ENCODE peak calls at places on chromosomes 11 and 22, in eight cellular contexts. One of them, this sample, is unnamed.

GRCh38 chr22:32501797-32502290 is 27.2 kb downstream of the FBXO7 start:
- DNase-seq in AG04449: no peak
- DNase-seq in Peyer's patch: no peak
- DNase-seq in AG09309: no peak
- DNase-seq in cardiac fibroblast: no peak
- DNase-seq in right atrium auricular region: no peak
- DNase-seq in right lobe of liver: no peak
- DNase-seq in cardiac muscle cell: no peak
- DNase-seq in this sample: no peak

GRCh38 chr22:49887716-49888115 is 30.5 kb downstream of the ALG12 start:
- DNase-seq in AG04449: no peak
- DNase-seq in cardiac fibroblast: no peak
- DNase-seq in right lobe of liver: no peak
- DNase-seq in AG09309: no peak
- DNase-seq in right atrium auricular region: no peak
- DNase-seq in Peyer's patch: no peak
- DNase-seq in cardiac muscle cell: no peak
- DNase-seq in this sample: no peak

GRCh38 chr11:66951927-66952337 is 6.3 kb downstream of the PC start:
- DNase-seq in Peyer's patch: peak
- DNase-seq in AG04449: no peak
- DNase-seq in AG09309: no peak
- DNase-seq in right atrium auricular region: no peak
- DNase-seq in cardiac fibroblast: no peak
- DNase-seq in right lobe of liver: no peak
- DNase-seq in cardiac muscle cell: peak
- DNase-seq in this sample: no peak

GRCh38 chr11:115132829-115133228 is 371.4 kb downstream of the CADM1 start:
- DNase-seq in cardiac fibroblast: no peak
- DNase-seq in AG04449: no peak
- DNase-seq in Peyer's patch: no peak
- DNase-seq in right lobe of liver: no peak
- DNase-seq in right atrium auricular region: no peak
- DNase-seq in AG09309: no peak
- DNase-seq in cardiac muscle cell: no peak
- DNase-seq in this sample: no peak

GRCh38 chr11:59145534-59145933 is 2.9 kb downstream of the FAM111A start:
- DNase-seq in cardiac muscle cell: no peak
- DNase-seq in AG04449: peak
- DNase-seq in right lobe of liver: no peak
- DNase-seq in Peyer's patch: no peak
- DNase-seq in cardiac fibroblast: peak
- DNase-seq in AG09309: peak
- DNase-seq in right atrium auricular region: no peak
- DNase-seq in this sample: no peak

GRCh38 chr22:32281092-32281491 is 25.9 kb upstream of the SLC5A4 start:
- DNase-seq in right atrium auricular region: no peak
- DNase-seq in AG04449: no peak
- DNase-seq in Peyer's patch: no peak
- DNase-seq in AG09309: no peak
- DNase-seq in right lobe of liver: no peak
- DNase-seq in cardiac fibroblast: peak
- DNase-seq in cardiac muscle cell: no peak
- DNase-seq in this sample: no peak

GRCh38 chr11:134164490-134165370 is 59.0 kb downstream of the NCAPD3 start:
- DNase-seq in right lobe of liver: no peak
- DNase-seq in cardiac fibroblast: no peak
- DNase-seq in AG09309: no peak
- DNase-seq in right atrium auricular region: no peak
- DNase-seq in Peyer's patch: no peak
- DNase-seq in cardiac muscle cell: no peak
- DNase-seq in AG04449: no peak
- DNase-seq in this sample: no peak

GRCh38 chr11:35980646-35981402 is 37.0 kb downstream of the LDLRAD3 start:
- DNase-seq in cardiac fibroblast: peak
- DNase-seq in AG04449: no peak
- DNase-seq in right lobe of liver: no peak
- DNase-seq in right atrium auricular region: no peak
- DNase-seq in AG09309: no peak
- DNase-seq in cardiac muscle cell: no peak
- DNase-seq in Peyer's patch: no peak
- DNase-seq in this sample: no peak

GRCh38 chr11:45097721-45098493 is 48.5 kb upstream of the PRDM11 start:
- DNase-seq in cardiac fibroblast: peak
- DNase-seq in AG04449: no peak
- DNase-seq in Peyer's patch: peak
- DNase-seq in cardiac muscle cell: peak
- DNase-seq in right atrium auricular region: peak
- DNase-seq in AG09309: no peak
- DNase-seq in right lobe of liver: no peak
- DNase-seq in this sample: peak

GRCh38 chr11:13335319-13335718 is 57.7 kb downstream of the BMAL1 start:
- DNase-seq in right lobe of liver: peak
- DNase-seq in Peyer's patch: peak
- DNase-seq in AG04449: no peak
- DNase-seq in cardiac muscle cell: peak
- DNase-seq in AG09309: peak
- DNase-seq in right atrium auricular region: peak
- DNase-seq in cardiac fibroblast: peak
- DNase-seq in this sample: no peak

GRCh38 chr11:121829159-121829643 is 286.8 kb downstream of the BLID start:
- DNase-seq in AG04449: peak
- DNase-seq in right lobe of liver: no peak
- DNase-seq in cardiac muscle cell: no peak
- DNase-seq in right atrium auricular region: peak
- DNase-seq in AG09309: peak
- DNase-seq in cardiac fibroblast: peak
- DNase-seq in Peyer's patch: no peak
- DNase-seq in this sample: no peak

GRCh38 chr22:49358041-49358440 is 469.6 kb downstream of the BRD1 start:
- DNase-seq in cardiac fibroblast: no peak
- DNase-seq in right atrium auricular region: no peak
- DNase-seq in AG04449: no peak
- DNase-seq in right lobe of liver: no peak
- DNase-seq in AG09309: no peak
- DNase-seq in Peyer's patch: peak
- DNase-seq in cardiac muscle cell: no peak
- DNase-seq in this sample: no peak

GRCh38 chr11:35511666-35512065 is 13.8 kb downstream of the PAMR1 start:
- DNase-seq in AG09309: peak
- DNase-seq in right atrium auricular region: no peak
- DNase-seq in cardiac muscle cell: no peak
- DNase-seq in Peyer's patch: no peak
- DNase-seq in AG04449: no peak
- DNase-seq in right lobe of liver: no peak
- DNase-seq in cardiac fibroblast: peak
- DNase-seq in this sample: no peak

GRCh38 chr22:29985912-29986311 is 94.4 kb upstream of the HORMAD2 start:
- DNase-seq in AG04449: no peak
- DNase-seq in Peyer's patch: no peak
- DNase-seq in cardiac fibroblast: no peak
- DNase-seq in AG09309: no peak
- DNase-seq in right atrium auricular region: no peak
- DNase-seq in right lobe of liver: no peak
- DNase-seq in cardiac muscle cell: no peak
- DNase-seq in this sample: no peak

GRCh38 chr11:61917357-61918109 is at the start of gene RAB3IL1:
- DNase-seq in AG04449: no peak
- DNase-seq in cardiac muscle cell: peak
- DNase-seq in Peyer's patch: peak
- DNase-seq in right atrium auricular region: no peak
- DNase-seq in cardiac fibroblast: peak
- DNase-seq in AG09309: no peak
- DNase-seq in right lobe of liver: peak
- DNase-seq in this sample: no peak

GRCh38 chr11:36635463-36635862 is 37.4 kb upstream of the RAG2 start:
- DNase-seq in right lobe of liver: no peak
- DNase-seq in AG04449: no peak
- DNase-seq in AG09309: no peak
- DNase-seq in right atrium auricular region: no peak
- DNase-seq in cardiac muscle cell: peak
- DNase-seq in Peyer's patch: no peak
- DNase-seq in cardiac fibroblast: no peak
- DNase-seq in this sample: no peak

GRCh38 chr11:63768232-63769043 is at the start of gene ZFTA:
- DNase-seq in AG04449: no peak
- DNase-seq in cardiac muscle cell: peak
- DNase-seq in AG09309: no peak
- DNase-seq in right atrium auricular region: no peak
- DNase-seq in Peyer's patch: peak
- DNase-seq in cardiac fibroblast: peak
- DNase-seq in right lobe of liver: peak
- DNase-seq in this sample: no peak

GRCh38 chr11:113615773-113616172 is 90.3 kb downstream of the TMPRSS5 start:
- DNase-seq in AG04449: peak
- DNase-seq in Peyer's patch: no peak
- DNase-seq in cardiac muscle cell: no peak
- DNase-seq in AG09309: no peak
- DNase-seq in right atrium auricular region: no peak
- DNase-seq in cardiac fibroblast: peak
- DNase-seq in right lobe of liver: no peak
- DNase-seq in this sample: no peak

GRCh38 chr11:33064033-33064825 is 24.9 kb downstream of the TCP11L1 start:
- DNase-seq in AG09309: no peak
- DNase-seq in right lobe of liver: no peak
- DNase-seq in AG04449: no peak
- DNase-seq in cardiac muscle cell: no peak
- DNase-seq in cardiac fibroblast: peak
- DNase-seq in right atrium auricular region: no peak
- DNase-seq in Peyer's patch: no peak
- DNase-seq in this sample: no peak

GRCh38 chr11:119363874-119364590 is 17.5 kb downstream of the USP2 start:
- DNase-seq in AG04449: no peak
- DNase-seq in cardiac muscle cell: peak
- DNase-seq in right lobe of liver: peak
- DNase-seq in cardiac fibroblast: no peak
- DNase-seq in right atrium auricular region: no peak
- DNase-seq in AG09309: no peak
- DNase-seq in Peyer's patch: peak
- DNase-seq in this sample: no peak

GRCh38 chr11:65947133-65947532 is 1.9 kb downstream of the TSGA10IP start:
- DNase-seq in AG04449: no peak
- DNase-seq in AG09309: no peak
- DNase-seq in right atrium auricular region: no peak
- DNase-seq in Peyer's patch: no peak
- DNase-seq in right lobe of liver: no peak
- DNase-seq in cardiac fibroblast: no peak
- DNase-seq in cardiac muscle cell: no peak
- DNase-seq in this sample: no peak

GRCh38 chr11:17719940-17720795 is 797 bp downstream of the MYOD1 start:
- DNase-seq in cardiac fibroblast: peak
- DNase-seq in AG09309: no peak
- DNase-seq in cardiac muscle cell: peak
- DNase-seq in right lobe of liver: no peak
- DNase-seq in Peyer's patch: no peak
- DNase-seq in AG04449: no peak
- DNase-seq in right atrium auricular region: no peak
- DNase-seq in this sample: no peak
- TF ChIP-seq CTCF in cardiac fibroblast: no peak
- TF ChIP-seq CTCF in AG09309: no peak
- TF ChIP-seq CTCF in cardiac muscle cell: peak
- TF ChIP-seq CTCF in right lobe of liver: no peak
- TF ChIP-seq CTCF in Peyer's patch: no peak
- TF ChIP-seq CTCF in AG04449: no peak
- TF ChIP-seq CTCF in right atrium auricular region: no peak
- TF ChIP-seq CTCF in this sample: peak

DNA sequence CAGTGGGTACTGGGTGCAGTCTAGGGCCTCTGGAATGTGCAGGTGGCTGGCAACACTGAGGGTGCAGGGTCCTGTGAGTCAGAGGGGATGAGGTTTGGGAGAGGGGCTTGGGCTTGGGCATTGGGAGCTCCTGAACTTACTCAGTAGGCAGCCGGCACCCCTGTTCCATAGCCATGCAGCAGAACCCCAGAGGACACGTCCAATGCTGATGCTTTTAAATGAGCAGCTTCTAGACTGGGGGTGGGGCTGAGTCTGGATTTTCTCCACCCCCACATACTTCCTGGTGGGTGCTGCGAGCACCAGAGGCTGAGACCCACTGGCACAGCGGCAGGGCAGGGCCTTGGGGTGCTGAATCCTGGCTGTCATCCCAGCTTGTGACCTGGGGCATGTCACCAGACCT is 71.4 kb downstream of the ARHGAP8 start:
- DNase-seq in AG09309: no peak
- DNase-seq in cardiac fibroblast: no peak
- DNase-seq in right atrium auricular region: no peak
- DNase-seq in Peyer's patch: no peak
- DNase-seq in cardiac muscle cell: no peak
- DNase-seq in right lobe of liver: no peak
- DNase-seq in AG04449: no peak
- DNase-seq in this sample: no peak
- H3K4me3 ChIP-seq in AG09309: no peak
- H3K4me3 ChIP-seq in cardiac fibroblast: no peak
- H3K4me3 ChIP-seq in right atrium auricular region: no peak
- H3K4me3 ChIP-seq in Peyer's patch: no peak
- H3K4me3 ChIP-seq in cardiac muscle cell: no peak
- H3K4me3 ChIP-seq in right lobe of liver: no peak
- H3K4me3 ChIP-seq in AG04449: no peak
- H3K4me3 ChIP-seq in this sample: no peak

GRCh38 chr11:44037658-44037998 is 10.2 kb upstream of the ACCSL start:
- DNase-seq in right lobe of liver: no peak
- DNase-seq in AG04449: no peak
- DNase-seq in AG09309: no peak
- DNase-seq in right atrium auricular region: no peak
- DNase-seq in cardiac muscle cell: no peak
- DNase-seq in cardiac fibroblast: no peak
- DNase-seq in Peyer's patch: no peak
- DNase-seq in this sample: no peak
- TF ChIP-seq CTCF in right lobe of liver: no peak
- TF ChIP-seq CTCF in AG04449: no peak
- TF ChIP-seq CTCF in AG09309: no peak
- TF ChIP-seq CTCF in right atrium auricular region: no peak
- TF ChIP-seq CTCF in cardiac muscle cell: no peak
- TF ChIP-seq CTCF in cardiac fibroblast: no peak
- TF ChIP-seq CTCF in Peyer's patch: no peak
- TF ChIP-seq CTCF in this sample: no peak

DNA sequence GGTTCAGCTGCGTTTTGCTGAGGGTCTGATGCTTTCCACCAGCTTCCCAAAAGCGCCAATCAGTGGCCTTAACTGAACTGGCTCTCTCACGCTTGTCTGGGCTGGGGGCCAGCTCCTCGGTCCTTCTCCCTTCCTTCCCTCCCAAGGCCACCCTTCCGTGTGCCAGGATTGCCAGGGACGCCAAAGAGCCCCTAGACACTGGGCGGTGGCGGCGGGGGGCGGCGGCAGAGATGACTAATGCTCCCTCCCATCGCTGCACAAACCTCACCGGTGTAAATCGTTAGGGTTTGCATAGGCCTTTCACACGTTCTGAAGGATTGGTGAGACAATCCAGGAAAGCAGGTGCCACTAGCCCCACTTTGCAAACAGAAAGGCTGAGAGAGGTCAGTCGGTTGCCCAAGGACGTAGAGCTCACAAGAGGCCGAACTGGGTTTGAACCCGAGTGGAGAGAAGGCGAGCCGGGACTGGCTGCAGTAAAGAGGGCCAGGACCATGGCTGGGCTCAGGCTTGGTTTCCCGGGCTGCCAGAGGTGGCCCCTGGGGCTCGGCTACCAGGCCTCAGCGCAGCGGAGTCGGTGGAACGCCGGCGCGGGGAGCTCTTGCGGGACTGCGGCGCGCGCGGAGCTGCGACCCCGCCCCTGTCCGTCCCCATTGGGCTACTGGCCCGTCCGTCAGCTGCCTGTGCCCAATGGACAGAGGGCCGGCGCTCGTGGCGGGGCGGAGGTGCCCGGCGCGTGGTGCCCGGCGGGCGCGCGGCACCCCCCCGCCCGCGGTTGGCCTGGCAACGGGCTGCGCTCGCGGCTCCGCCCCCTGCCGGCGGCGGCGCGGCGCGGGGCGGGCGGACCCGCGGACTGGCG is 589 bp upstream of the GNAZ start:
- DNase-seq in right lobe of liver: peak
- DNase-seq in cardiac muscle cell: peak
- DNase-seq in cardiac fibroblast: peak
- DNase-seq in Peyer's patch: peak
- DNase-seq in AG04449: peak
- DNase-seq in right atrium auricular region: peak
- DNase-seq in AG09309: peak
- DNase-seq in this sample: peak
- H3K4me3 ChIP-seq in right lobe of liver: peak
- H3K4me3 ChIP-seq in cardiac muscle cell: peak
- H3K4me3 ChIP-seq in cardiac fibroblast: peak
- H3K4me3 ChIP-seq in Peyer's patch: peak
- H3K4me3 ChIP-seq in AG04449: peak
- H3K4me3 ChIP-seq in right atrium auricular region: peak
- H3K4me3 ChIP-seq in AG09309: peak
- H3K4me3 ChIP-seq in this sample: peak